ENCODE peak calls at places on chromosome 16, in seven cellular contexts. X, U, I, V, Q, H and S are unnamed samples.

GRCh38 chr16:76487411-76488064 is 210.3 kb downstream of the CNTNAP4 start:
- DNase-seq in I (no peak), U (no peak), Q (no peak), X (no peak), H (no peak), V (no peak), S (no peak)

GRCh38 chr16:84999200-84999599 is 12.1 kb downstream of the ZDHHC7 start:
- DNase-seq in V (no peak), I (peak; percentile 56), Q (no peak), U (no peak), X (no peak), H (no peak), S (no peak)

GRCh38 chr16:27701381-27701780 is 151.4 kb downstream of the KATNIP start:
- DNase-seq in I (no peak), H (no peak), V (peak; percentile 15), Q (no peak), U (no peak), X (no peak), S (no peak)

GRCh38 chr16:57261806-57262205 is 16.7 kb downstream of the ARL2BP start:
- DNase-seq in Q (peak; percentile 28), H (no peak), U (no peak), V (peak; percentile 45), I (no peak), X (no peak), S (no peak)

GRCh38 chr16:24921229-24921628 is 75.5 kb downstream of the SLC5A11 start:
- DNase-seq in I (no peak), V (no peak), H (no peak), X (no peak), Q (no peak), U (no peak), S (no peak)

GRCh38 chr16:24851700-24852099 is 5.9 kb downstream of the SLC5A11 start:
- DNase-seq in U (no peak), H (no peak), Q (no peak), V (no peak), X (no peak), I (peak; percentile 75), S (no peak)

GRCh38 chr16:71473891-71474290 is 11.8 kb upstream of the ZNF23 start:
- DNase-seq in I (no peak), H (no peak), Q (no peak), X (no peak), U (no peak), V (no peak), S (no peak)

GRCh38 chr16:68995011-68995504 is 110.4 kb upstream of the HAS3 start:
- DNase-seq in U (no peak), H (no peak), X (no peak), V (peak; percentile 88), I (peak; percentile 58), Q (no peak), S (no peak)

GRCh38 chr16:64153718-64154117 is 968.1 kb downstream of the CDH11 start:
- DNase-seq in H (no peak), X (no peak), U (no peak), Q (no peak), V (no peak), I (peak; percentile 22), S (no peak)

GRCh38 chr16:73890524-73891500 is 405.8 kb upstream of the PSMD7 start:
- DNase-seq in V (no peak), X (no peak), H (no peak), I (peak; percentile 4), U (no peak), Q (no peak), S (no peak)

GRCh38 chr16:30951785-30952184 is 2.9 kb downstream of the ORAI3 start:
- DNase-seq in H (peak; percentile 49), U (no peak), Q (no peak), V (no peak), X (no peak), I (peak; percentile 70), S (no peak)

GRCh38 chr16:22183901-22184614 is 21.8 kb downstream of the SDR42E2 start:
- DNase-seq in H (no peak), Q (no peak), U (no peak), X (no peak), V (no peak), I (no peak), S (no peak)

GRCh38 chr16:23013484-23013883 is 135.8 kb downstream of the USP31 start:
- DNase-seq in I (peak; percentile 3), Q (no peak), V (no peak), X (no peak), H (no peak), U (no peak), S (no peak)

GRCh38 chr16:16938980-16939379 is 531.8 kb downstream of the XYLT1 start:
- DNase-seq in V (no peak), Q (no peak), U (no peak), X (no peak), I (no peak), H (no peak), S (no peak)
- H3K9me3 ChIP-seq in V (no peaks in the 10 kb centered on the region), Q (no peaks in the 10 kb centered on the region), U (no peaks in the 10 kb centered on the region), X (no peaks in the 10 kb centered on the region), I (peaks cover 2% of the 10 kb centered on the region), H (no peaks in the 10 kb centered on the region), S (no peaks in the 10 kb centered on the region)

GRCh38 chr16:680967-681745 is 946 bp downstream of the STUB1 start:
- DNase-seq in U (no peak), I (peak; percentile 49), H (peak; percentile 58), Q (no peak), X (no peak), V (no peak), S (no peak)
- H3K4me1 ChIP-seq in U (peaks cover 36% of the 10 kb centered on the region), I (peaks cover 20% of the 10 kb centered on the region), H (peaks cover 60% of the 10 kb centered on the region), Q (peaks cover 41% of the 10 kb centered on the region), X (peaks cover 53% of the 10 kb centered on the region), V (peaks cover 21% of the 10 kb centered on the region), S (peaks cover 35% of the 10 kb centered on the region)

DNA sequence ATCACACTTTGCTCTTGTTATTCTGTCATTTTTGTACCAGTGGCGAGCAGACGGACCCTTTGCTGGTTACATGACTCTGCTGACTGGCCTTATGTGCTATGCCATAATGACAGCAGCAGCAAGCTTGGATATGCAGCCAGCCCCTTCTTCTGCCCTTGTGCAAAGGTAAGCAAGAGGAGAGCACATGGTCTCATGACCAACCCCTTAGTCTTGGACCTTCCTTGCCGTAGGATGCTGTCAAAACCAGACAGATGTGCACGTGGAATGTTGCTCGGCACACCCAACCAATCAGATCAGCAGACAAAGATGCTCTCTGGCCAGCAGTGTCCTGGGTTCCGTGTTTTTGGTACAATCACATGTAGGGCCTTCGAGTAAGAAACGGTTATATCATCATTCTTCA is 4.8 kb upstream of the N4BP1 start:
- DNase-seq in V (no peak), Q (no peak), U (no peak), H (no peak), X (no peak), I (no peak), S (no peak)
- H3K9me3 ChIP-seq in V (no peaks in the 10 kb centered on the region), Q (no peaks in the 10 kb centered on the region), U (no peaks in the 10 kb centered on the region), H (no peaks in the 10 kb centered on the region), X (no peaks in the 10 kb centered on the region), I (no peaks in the 10 kb centered on the region), S (no peaks in the 10 kb centered on the region)

GRCh38 chr16:15609286-15609649 is 33.7 kb downstream of the MARF1 start:
- DNase-seq in X (no peak), Q (no peak), I (no peak), U (no peak), V (no peak), H (no peak), S (no peak)
- H3K4me1 ChIP-seq in X (no peaks in the 10 kb centered on the region), Q (no peaks in the 10 kb centered on the region), I (peaks cover 10% of the 10 kb centered on the region), U (no peaks in the 10 kb centered on the region), V (peaks cover 13% of the 10 kb centered on the region), H (peaks cover 10% of the 10 kb centered on the region), S (no peaks in the 10 kb centered on the region)

GRCh38 chr16:3212567-3212966 is 22.4 kb downstream of the ZNF200 start:
- DNase-seq in V (no peak), Q (no peak), X (no peak), I (no peak), U (no peak), H (no peak), S (no peak)

GRCh38 chr16:3214904-3215600 is 19.9 kb downstream of the ZNF200 start:
- DNase-seq in X (peak; percentile 11), H (no peak), U (no peak), I (no peak), Q (no peak), V (no peak), S (peak; percentile 67)

GRCh38 chr16:3215601-3216262 is 19.2 kb downstream of the ZNF200 start:
- DNase-seq in U (no peak), H (no peak), V (no peak), Q (no peak), I (no peak), X (no peak), S (peak; percentile 53)

GRCh38 chr16:3212006-3212405 is 23.0 kb downstream of the ZNF200 start:
- DNase-seq in X (no peak), Q (no peak), U (no peak), H (no peak), I (no peak), V (no peak), S (no peak)

DNA sequence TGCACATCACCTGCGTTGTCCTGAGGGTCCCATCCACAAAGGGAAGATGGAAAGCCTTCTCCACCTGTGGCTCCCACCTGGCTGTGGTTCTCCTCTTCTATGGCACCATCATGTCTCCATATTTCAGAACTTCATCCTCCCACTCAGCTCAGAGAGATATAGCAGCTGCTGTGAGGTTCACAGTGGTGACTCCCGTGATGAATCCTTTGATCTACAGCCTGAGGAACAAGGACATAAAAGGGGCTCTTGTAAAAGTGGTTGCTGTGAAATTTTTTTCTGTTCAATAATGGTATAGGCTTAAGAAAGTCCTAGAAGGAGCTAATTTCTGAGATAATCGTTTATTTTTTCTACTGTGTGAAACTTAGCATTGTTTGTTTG is 18.7 kb downstream of the ZNF200 start:
- DNase-seq in H (no peak), V (no peak), X (no peak), Q (no peak), U (no peak), I (no peak), S (no peak)
- H3K9me3 ChIP-seq in H (peaks cover 6% of the 10 kb centered on the region), V (no peaks in the 10 kb centered on the region), X (peaks cover 2% of the 10 kb centered on the region), Q (peaks cover 12% of the 10 kb centered on the region), U (peaks cover 5% of the 10 kb centered on the region), I (peaks cover 5% of the 10 kb centered on the region), S (no peaks in the 10 kb centered on the region)